ENCODE peak calls at places on chromosomes 7 and 10, in nine cellular contexts. One of them, this sample, is unnamed.

GRCh38 chr10:6929157-6929830 is 349.2 kb upstream of the PRKCQ start:
- DNase-seq in A549: no peak
- DNase-seq in H1: no peak
- DNase-seq in K562: no peak
- DNase-seq in SK-N-SH: no peak
- DNase-seq in HCT116: no peak
- DNase-seq in endothelial cell of umbilical vein: no peak
- DNase-seq in GM12878: no peak
- DNase-seq in HepG2: no peak
- DNase-seq in this sample: peak

GRCh38 chr7:42932861-42933591 is 850 bp downstream of the MRPL32 start:
- DNase-seq in A549: no peak
- DNase-seq in H1: no peak
- DNase-seq in K562: no peak
- DNase-seq in SK-N-SH: peak
- DNase-seq in HCT116: no peak
- DNase-seq in endothelial cell of umbilical vein: peak
- DNase-seq in GM12878: no peak
- DNase-seq in HepG2: no peak
- DNase-seq in this sample: peak

GRCh38 chr10:4061441-4061951 is 276.5 kb upstream of the KLF6 start:
- DNase-seq in A549: no peak
- DNase-seq in H1: no peak
- DNase-seq in K562: no peak
- DNase-seq in SK-N-SH: no peak
- DNase-seq in HCT116: no peak
- DNase-seq in endothelial cell of umbilical vein: no peak
- DNase-seq in GM12878: no peak
- DNase-seq in HepG2: no peak
- DNase-seq in this sample: peak

GRCh38 chr7:31814187-31814586 is 127.2 kb downstream of the PPP1R17 start:
- DNase-seq in A549: peak
- DNase-seq in H1: no peak
- DNase-seq in K562: no peak
- DNase-seq in SK-N-SH: no peak
- DNase-seq in HCT116: no peak
- DNase-seq in endothelial cell of umbilical vein: peak
- DNase-seq in GM12878: no peak
- DNase-seq in HepG2: peak
- DNase-seq in this sample: peak

GRCh38 chr10:8138471-8138870 is 84.0 kb downstream of the GATA3 start:
- DNase-seq in A549: no peak
- DNase-seq in H1: no peak
- DNase-seq in K562: no peak
- DNase-seq in SK-N-SH: no peak
- DNase-seq in HCT116: no peak
- DNase-seq in endothelial cell of umbilical vein: peak
- DNase-seq in GM12878: no peak
- DNase-seq in HepG2: no peak
- DNase-seq in this sample: no peak

GRCh38 chr7:140656548-140657515 is 15.9 kb upstream of the ADCK2 start:
- DNase-seq in A549: no peak
- DNase-seq in H1: no peak
- DNase-seq in K562: no peak
- DNase-seq in SK-N-SH: no peak
- DNase-seq in HCT116: no peak
- DNase-seq in endothelial cell of umbilical vein: peak
- DNase-seq in GM12878: no peak
- DNase-seq in HepG2: peak
- DNase-seq in this sample: peak

GRCh38 chr7:105015631-105015965 is 1.6 kb downstream of the KMT2E start:
- DNase-seq in A549: no peak
- DNase-seq in H1: no peak
- DNase-seq in K562: peak
- DNase-seq in SK-N-SH: peak
- DNase-seq in HCT116: no peak
- DNase-seq in endothelial cell of umbilical vein: peak
- DNase-seq in GM12878: no peak
- DNase-seq in HepG2: no peak
- DNase-seq in this sample: peak

GRCh38 chr10:3803884-3804741 is 19.1 kb upstream of the KLF6 start:
- DNase-seq in A549: no peak
- DNase-seq in H1: no peak
- DNase-seq in K562: peak
- DNase-seq in SK-N-SH: no peak
- DNase-seq in HCT116: no peak
- DNase-seq in endothelial cell of umbilical vein: peak
- DNase-seq in GM12878: no peak
- DNase-seq in HepG2: no peak
- DNase-seq in this sample: peak

GRCh38 chr7:4102231-4102841 is 579.8 kb upstream of the FOXK1 start:
- DNase-seq in A549: no peak
- DNase-seq in H1: no peak
- DNase-seq in K562: no peak
- DNase-seq in SK-N-SH: no peak
- DNase-seq in HCT116: no peak
- DNase-seq in endothelial cell of umbilical vein: no peak
- DNase-seq in GM12878: no peak
- DNase-seq in HepG2: no peak
- DNase-seq in this sample: no peak

GRCh38 chr10:122331615-122332446 is 42.7 kb upstream of the PLEKHA1 start:
- DNase-seq in A549: peak
- DNase-seq in H1: no peak
- DNase-seq in K562: no peak
- DNase-seq in SK-N-SH: no peak
- DNase-seq in HCT116: no peak
- DNase-seq in endothelial cell of umbilical vein: no peak
- DNase-seq in GM12878: no peak
- DNase-seq in HepG2: peak
- DNase-seq in this sample: no peak

GRCh38 chr7:7909376-7909775 is 59.2 kb upstream of the GLCCI1 start:
- DNase-seq in A549: no peak
- DNase-seq in H1: no peak
- DNase-seq in K562: no peak
- DNase-seq in SK-N-SH: no peak
- DNase-seq in HCT116: no peak
- DNase-seq in endothelial cell of umbilical vein: peak
- DNase-seq in GM12878: no peak
- DNase-seq in HepG2: no peak
- DNase-seq in this sample: no peak

GRCh38 chr7:149321978-149322541 is 60.1 kb downstream of the ZNF783 start:
- DNase-seq in A549: no peak
- DNase-seq in H1: no peak
- DNase-seq in K562: no peak
- DNase-seq in SK-N-SH: no peak
- DNase-seq in HCT116: no peak
- DNase-seq in endothelial cell of umbilical vein: peak
- DNase-seq in GM12878: no peak
- DNase-seq in HepG2: no peak
- DNase-seq in this sample: no peak

GRCh38 chr10:18005781-18006456 is 54.2 kb downstream of the SLC39A12 start:
- DNase-seq in A549: no peak
- DNase-seq in H1: no peak
- DNase-seq in K562: no peak
- DNase-seq in SK-N-SH: no peak
- DNase-seq in HCT116: no peak
- DNase-seq in endothelial cell of umbilical vein: peak
- DNase-seq in GM12878: no peak
- DNase-seq in HepG2: no peak
- DNase-seq in this sample: no peak

GRCh38 chr10:79038841-79039201 is 29.9 kb upstream of the ZMIZ1 start:
- DNase-seq in A549: no peak
- DNase-seq in H1: no peak
- DNase-seq in K562: peak
- DNase-seq in SK-N-SH: no peak
- DNase-seq in HCT116: no peak
- DNase-seq in endothelial cell of umbilical vein: no peak
- DNase-seq in GM12878: no peak
- DNase-seq in HepG2: no peak
- DNase-seq in this sample: no peak

GRCh38 chr10:70656489-70656888 is 15.8 kb upstream of the ADAMTS14 start:
- DNase-seq in A549: no peak
- DNase-seq in H1: no peak
- DNase-seq in K562: peak
- DNase-seq in SK-N-SH: no peak
- DNase-seq in HCT116: no peak
- DNase-seq in endothelial cell of umbilical vein: peak
- DNase-seq in GM12878: peak
- DNase-seq in HepG2: no peak
- DNase-seq in this sample: peak

GRCh38 chr10:96789571-96790108 is 42.5 kb upstream of the LCOR start:
- DNase-seq in A549: no peak
- DNase-seq in H1: peak
- DNase-seq in K562: peak
- DNase-seq in SK-N-SH: no peak
- DNase-seq in HCT116: no peak
- DNase-seq in endothelial cell of umbilical vein: peak
- DNase-seq in GM12878: peak
- DNase-seq in HepG2: no peak
- DNase-seq in this sample: peak

DNA sequence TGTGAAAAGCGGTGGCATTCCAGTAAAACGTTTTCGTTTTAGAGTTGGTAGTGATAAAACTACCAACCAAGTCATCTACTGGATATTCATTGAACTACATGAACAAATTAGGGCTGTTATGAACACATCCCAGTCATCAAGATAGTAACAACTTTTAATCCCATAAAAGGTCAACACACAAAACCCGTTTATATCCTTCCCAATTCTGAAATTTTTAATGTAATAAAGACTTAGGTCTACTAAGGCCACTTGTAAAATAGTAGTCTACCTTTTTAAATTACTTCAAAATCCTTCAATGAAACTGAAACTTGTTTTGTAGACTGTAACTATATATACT is 1.2 kb downstream of the ATAD1 start:
- DNase-seq in A549: peak
- DNase-seq in H1: no peak
- DNase-seq in K562: no peak
- DNase-seq in SK-N-SH: no peak
- DNase-seq in HCT116: no peak
- DNase-seq in endothelial cell of umbilical vein: peak
- DNase-seq in GM12878: no peak
- DNase-seq in HepG2: no peak
- DNase-seq in this sample: peak
- H3K4me3 ChIP-seq in A549: peak
- H3K4me3 ChIP-seq in H1: peak
- H3K4me3 ChIP-seq in K562: peak
- H3K4me3 ChIP-seq in SK-N-SH: peak
- H3K4me3 ChIP-seq in HCT116: peak
- H3K4me3 ChIP-seq in endothelial cell of umbilical vein: peak
- H3K4me3 ChIP-seq in GM12878: peak
- H3K4me3 ChIP-seq in HepG2: peak
- H3K4me3 ChIP-seq in this sample: peak

GRCh38 chr10:58217612-58218011 is 50.1 kb downstream of the IPMK start:
- DNase-seq in A549: no peak
- DNase-seq in H1: no peak
- DNase-seq in K562: no peak
- DNase-seq in SK-N-SH: no peak
- DNase-seq in HCT116: no peak
- DNase-seq in endothelial cell of umbilical vein: peak
- DNase-seq in GM12878: no peak
- DNase-seq in HepG2: no peak
- DNase-seq in this sample: no peak

GRCh38 chr10:58219875-58220274 is 47.8 kb downstream of the IPMK start:
- DNase-seq in A549: no peak
- DNase-seq in H1: no peak
- DNase-seq in K562: no peak
- DNase-seq in SK-N-SH: no peak
- DNase-seq in HCT116: no peak
- DNase-seq in endothelial cell of umbilical vein: no peak
- DNase-seq in GM12878: no peak
- DNase-seq in HepG2: no peak
- DNase-seq in this sample: no peak

GRCh38 chr10:58225654-58226053 is 42.0 kb downstream of the IPMK start:
- DNase-seq in A549: no peak
- DNase-seq in H1: no peak
- DNase-seq in K562: no peak
- DNase-seq in SK-N-SH: no peak
- DNase-seq in HCT116: no peak
- DNase-seq in endothelial cell of umbilical vein: no peak
- DNase-seq in GM12878: no peak
- DNase-seq in HepG2: no peak
- DNase-seq in this sample: no peak

GRCh38 chr10:58220769-58221448 is 46.8 kb downstream of the IPMK start:
- DNase-seq in A549: no peak
- DNase-seq in H1: no peak
- DNase-seq in K562: no peak
- DNase-seq in SK-N-SH: no peak
- DNase-seq in HCT116: no peak
- DNase-seq in endothelial cell of umbilical vein: no peak
- DNase-seq in GM12878: no peak
- DNase-seq in HepG2: no peak
- DNase-seq in this sample: no peak
- TF ChIP-seq MAX in A549: no peak
- TF ChIP-seq MAX in H1: no peak
- TF ChIP-seq MAX in K562: no peak
- TF ChIP-seq MAX in SK-N-SH: no peak
- TF ChIP-seq MAX in HCT116: no peak
- TF ChIP-seq MAX in endothelial cell of umbilical vein: no peak
- TF ChIP-seq MAX in GM12878: no peak
- TF ChIP-seq MAX in HepG2: no peak
- TF ChIP-seq MAX in this sample: no peak

DNA sequence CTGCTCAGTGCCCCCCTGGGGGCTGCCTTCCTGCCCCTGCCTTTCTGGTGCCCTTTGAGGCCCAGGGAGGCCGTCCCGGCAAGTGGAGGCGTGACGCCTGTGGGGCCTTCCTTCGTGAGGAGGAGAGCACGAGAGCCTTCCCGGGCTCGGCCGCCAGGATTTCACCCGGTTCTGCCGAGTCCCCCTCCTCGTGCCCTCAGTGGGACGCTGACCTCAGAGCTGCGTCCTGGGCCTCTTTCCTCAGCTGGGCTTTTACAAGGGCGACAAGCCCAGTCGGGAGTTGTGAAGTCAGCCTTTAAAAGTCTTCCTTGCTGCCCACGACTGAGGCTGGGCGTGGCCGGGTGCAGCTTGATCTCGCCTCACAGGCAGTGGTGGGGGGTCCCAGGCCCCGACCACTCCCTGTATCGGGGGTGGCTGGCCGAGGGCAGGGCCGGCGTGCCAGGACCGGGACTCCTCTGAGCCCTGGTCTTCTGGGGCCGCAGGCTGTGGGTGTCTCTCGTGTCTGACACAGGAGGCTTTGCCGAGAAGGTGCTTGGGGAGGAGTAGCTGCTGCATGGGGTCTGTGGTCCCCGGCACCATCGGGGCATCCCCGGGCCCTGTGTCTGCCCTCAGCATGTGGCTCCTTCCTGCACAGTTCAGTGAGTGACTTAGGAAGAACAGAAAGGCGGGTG is 41.8 kb downstream of the FAM20C start:
- DNase-seq in A549: peak
- DNase-seq in H1: no peak
- DNase-seq in K562: no peak
- DNase-seq in SK-N-SH: no peak
- DNase-seq in HCT116: no peak
- DNase-seq in endothelial cell of umbilical vein: no peak
- DNase-seq in GM12878: no peak
- DNase-seq in HepG2: no peak
- DNase-seq in this sample: no peak
- H3K4me3 ChIP-seq in A549: no peak
- H3K4me3 ChIP-seq in H1: no peak
- H3K4me3 ChIP-seq in K562: no peak
- H3K4me3 ChIP-seq in SK-N-SH: no peak
- H3K4me3 ChIP-seq in HCT116: no peak
- H3K4me3 ChIP-seq in endothelial cell of umbilical vein: no peak
- H3K4me3 ChIP-seq in GM12878: no peak
- H3K4me3 ChIP-seq in HepG2: peak
- H3K4me3 ChIP-seq in this sample: no peak

GRCh38 chr7:30800785-30801252 is 29.6 kb downstream of the MINDY4 start:
- DNase-seq in A549: peak
- DNase-seq in H1: peak
- DNase-seq in K562: peak
- DNase-seq in SK-N-SH: peak
- DNase-seq in HCT116: peak
- DNase-seq in endothelial cell of umbilical vein: peak
- DNase-seq in GM12878: peak
- DNase-seq in HepG2: peak
- DNase-seq in this sample: peak
- TF ChIP-seq MAX in A549: no peak
- TF ChIP-seq MAX in H1: no peak
- TF ChIP-seq MAX in K562: no peak
- TF ChIP-seq MAX in SK-N-SH: no peak
- TF ChIP-seq MAX in HCT116: no peak
- TF ChIP-seq MAX in endothelial cell of umbilical vein: no peak
- TF ChIP-seq MAX in GM12878: no peak
- TF ChIP-seq MAX in HepG2: no peak
- TF ChIP-seq MAX in this sample: no peak

This sample was measured in NB4.